ENCODE peak calls at places on chromosomes 11 and 22, in nine cellular contexts. A is stomach, M is breast epithelium, G is suprapubic skin, U is GM23338, W is K562, B is spleen, S is HCT116, N is endothelial cell of umbilical vein. Y is an unnamed sample. For H3K4me1, the result is how much of the 10 kb centered on the place peaks cover.

GRCh38 chr11:44186531-44186930 is 91.1 kb downstream of the EXT2 start:
- DNase-seq in B (no peak), A (no peak), G (no peak), S (no peak), W (no peak), U (no peak), M (no peak), N (no peak), Y (no peak)

GRCh38 chr11:133964946-133965632 is 8.3 kb upstream of the IGSF9B start:
- DNase-seq in G (no peak), N (no peak), A (no peak), W (no peak), M (peak), U (no peak), B (no peak), S (no peak), Y (peak)

GRCh38 chr22:38923463-38924196 is 33.8 kb upstream of the APOBEC3A start:
- DNase-seq in M (peak), N (peak), B (no peak), S (peak), A (peak), W (peak), G (no peak), U (peak), Y (peak)

GRCh38 chr11:83736689-83737088 is 450.5 kb upstream of the CCDC90B start:
- DNase-seq in N (no peak), M (no peak), S (no peak), W (no peak), G (no peak), A (no peak), B (no peak), U (no peak), Y (no peak)

GRCh38 chr11:2173150-2173693 is 1.6 kb upstream of the TH start:
- DNase-seq in N (no peak), G (no peak), A (no peak), B (no peak), M (no peak), S (no peak), U (peak), W (no peak), Y (no peak)

GRCh38 chr22:37518509-37519267 is 527 bp downstream of the CARD10 start:
- DNase-seq in W (peak), S (no peak), M (no peak), A (no peak), B (no peak), U (peak), N (peak), G (peak), Y (no peak)

GRCh38 chr22:50034126-50035081 is 21.8 kb upstream of the IL17REL start:
- DNase-seq in G (no peak), B (peak), W (no peak), S (no peak), U (no peak), N (no peak), M (no peak), A (no peak), Y (peak)

GRCh38 chr11:134784046-134784445 is 372.0 kb upstream of the B3GAT1 start:
- DNase-seq in W (no peak), G (no peak), S (no peak), U (no peak), A (no peak), B (no peak), N (no peak), M (no peak), Y (no peak)

GRCh38 chr22:17969732-17970131 is 54.6 kb downstream of the MICAL3 start:
- DNase-seq in A (no peak), M (no peak), S (no peak), N (peak), B (peak), W (no peak), G (no peak), U (no peak), Y (no peak)

GRCh38 chr11:130211144-130211543 is 51.6 kb downstream of the ST14 start:
- DNase-seq in W (no peak), U (no peak), N (no peak), S (no peak), B (no peak), M (peak), G (peak), A (no peak), Y (no peak)

GRCh38 chr22:26432619-26433311 is 3.7 kb downstream of the ASPHD2 start:
- DNase-seq in N (no peak), M (no peak), W (no peak), B (no peak), U (no peak), G (no peak), S (no peak), A (no peak), Y (no peak)

GRCh38 chr22:26429458-26430238 is 588 bp downstream of the ASPHD2 start:
- DNase-seq in S (no peak), U (peak), W (no peak), B (no peak), M (no peak), G (no peak), N (no peak), A (no peak), Y (no peak)

GRCh38 chr22:26433805-26434204 is 4.7 kb downstream of the ASPHD2 start:
- DNase-seq in W (no peak), U (no peak), N (no peak), B (no peak), A (no peak), M (no peak), S (no peak), G (no peak), Y (no peak)

GRCh38 chr22:26430600-26430999 is 1.5 kb downstream of the ASPHD2 start:
- DNase-seq in W (no peak), U (no peak), S (no peak), M (no peak), G (no peak), B (no peak), N (peak), A (no peak), Y (no peak)

GRCh38 chr22:26431151-26431995 is 2.3 kb downstream of the ASPHD2 start:
- DNase-seq in N (peak), B (no peak), S (no peak), W (no peak), M (no peak), U (no peak), G (no peak), A (no peak), Y (no peak)
- TF ChIP-seq CTCF in N (no peak), B (no peak), S (no peak), W (no peak), M (no peak), U (no peak), G (no peak), A (no peak), Y (no peak)

GRCh38 chr22:23270212-23270733 is 90.0 kb downstream of the BCR start:
- DNase-seq in A (no peak), S (no peak), G (no peak), U (peak), B (no peak), W (peak), M (no peak), N (no peak), Y (no peak)

GRCh38 chr22:23269441-23270211 is 89.3 kb downstream of the BCR start:
- DNase-seq in A (no peak), S (no peak), B (peak), U (peak), M (no peak), G (no peak), N (no peak), W (peak), Y (no peak)

GRCh38 chr22:23267225-23268043 is 87.1 kb downstream of the BCR start:
- DNase-seq in G (no peak), M (no peak), W (peak), S (no peak), N (no peak), B (no peak), U (no peak), A (no peak), Y (no peak)

GRCh38 chr22:23268139-23268712 is 87.9 kb downstream of the BCR start:
- DNase-seq in A (no peak), W (peak), N (no peak), G (no peak), M (no peak), S (no peak), B (no peak), U (peak), Y (no peak)

GRCh38 chr22:23268877-23269276 is 88.6 kb downstream of the BCR start:
- DNase-seq in N (no peak), B (no peak), S (no peak), U (no peak), G (no peak), A (no peak), M (no peak), W (no peak), Y (no peak)
- H3K4me1 ChIP-seq in N (under half), B (under half), S (under half), U (under half), G (under half), A (under half), M (under half), W (under half), Y (under half)

GRCh38 chr11:6568191-6568918 is 35.1 kb downstream of the RRP8 start:
- DNase-seq in W (peak), N (peak), S (no peak), U (peak), M (no peak), G (no peak), B (no peak), A (peak), Y (peak)
- TF ChIP-seq POLR2AphosphoS5 in W (peak), N (peak), S (no peak), U (no peak), M (no peak), G (no peak), B (peak), A (no peak), Y (peak)

DNA sequence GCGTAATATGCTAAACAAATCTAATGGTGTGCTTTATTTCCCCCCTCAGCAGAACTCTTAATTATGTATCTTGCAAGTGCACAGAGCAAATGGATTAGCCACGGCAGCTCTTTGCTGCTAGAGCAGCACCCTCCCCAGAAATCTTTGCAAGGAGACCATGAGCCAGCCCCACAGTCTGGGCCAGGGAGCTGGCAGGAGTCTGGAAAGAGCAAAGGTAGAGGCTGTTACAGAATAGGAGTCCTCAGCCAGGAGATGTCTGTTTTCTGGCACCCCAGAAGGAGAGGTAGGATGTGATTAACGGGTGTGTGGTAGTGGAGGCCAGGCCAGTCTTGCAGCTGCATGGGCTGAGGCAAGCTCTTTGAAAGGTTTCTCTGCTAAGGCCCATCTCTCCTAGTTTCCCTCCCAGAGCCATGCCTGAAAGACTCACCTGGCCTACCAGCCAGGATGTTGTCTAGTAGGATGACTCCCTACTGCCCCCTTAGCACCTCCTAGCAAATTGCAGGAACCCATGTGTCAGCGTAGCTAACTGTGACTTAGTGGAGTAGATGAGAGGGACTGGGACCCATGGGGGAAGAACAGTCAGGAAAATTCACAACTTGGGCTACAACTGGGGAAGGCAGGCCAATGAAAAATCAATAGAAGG is 557.2 kb downstream of the BUD13 start:
- DNase-seq in U (peak), G (peak), W (no peak), M (no peak), B (no peak), S (no peak), N (no peak), A (no peak), Y (no peak)
- TF ChIP-seq CTCF in U (peak), G (no peak), W (peak), M (no peak), B (no peak), S (peak), N (no peak), A (no peak), Y (no peak)

GRCh38 chr11:118618991-118619375 is 11.6 kb downstream of the PHLDB1 start:
- DNase-seq in B (peak), M (peak), U (no peak), S (no peak), G (no peak), A (no peak), N (peak), W (no peak), Y (peak)
- H3K4me1 ChIP-seq in B (half or more), M (under half), U (half or more), S (half or more), G (half or more), A (half or more), N (half or more), W (under half), Y (half or more)

GRCh38 chr11:10410106-10410843 is 44.8 kb upstream of the AMPD3 start:
- DNase-seq in U (no peak), N (no peak), W (no peak), S (no peak), M (no peak), A (no peak), G (no peak), B (no peak), Y (no peak)

GRCh38 chr11:10410844-10411200 is 44.2 kb upstream of the AMPD3 start:
- DNase-seq in S (no peak), N (no peak), B (no peak), A (no peak), M (no peak), G (no peak), W (no peak), U (no peak), Y (no peak)

GRCh38 chr11:10413268-10413667 is 41.8 kb upstream of the AMPD3 start:
- DNase-seq in M (no peak), U (no peak), W (no peak), G (no peak), N (peak), A (no peak), B (peak), S (peak), Y (no peak)

GRCh38 chr11:10414181-10414580 is 40.9 kb upstream of the AMPD3 start:
- DNase-seq in N (no peak), A (no peak), W (no peak), U (no peak), M (no peak), G (no peak), S (no peak), B (no peak), Y (no peak)

GRCh38 chr11:10412266-10412665 is 42.8 kb upstream of the AMPD3 start:
- DNase-seq in U (no peak), S (no peak), W (no peak), A (no peak), B (no peak), N (no peak), G (no peak), M (no peak), Y (no peak)
- TF ChIP-seq POLR2AphosphoS5 in U (no peak), S (no peak), W (no peak), A (no peak), B (no peak), N (no peak), G (no peak), M (no peak), Y (no peak)

GRCh38 chr11:102328748-102329147 is 11.5 kb downstream of the BIRC3 start:
- DNase-seq in S (no peak), B (no peak), N (no peak), W (no peak), M (no peak), U (no peak), A (no peak), G (no peak), Y (no peak)

GRCh38 chr11:102323542-102324261 is 6.4 kb downstream of the BIRC3 start:
- DNase-seq in M (no peak), G (no peak), B (no peak), S (no peak), A (no peak), U (no peak), W (no peak), N (no peak), Y (no peak)

GRCh38 chr11:102322560-102322959 is 5.3 kb downstream of the BIRC3 start:
- DNase-seq in M (no peak), N (no peak), U (no peak), G (no peak), B (no peak), A (no peak), S (no peak), W (no peak), Y (no peak)

GRCh38 chr11:102320679-102321078 is 3.4 kb downstream of the BIRC3 start:
- DNase-seq in M (no peak), G (no peak), A (no peak), B (no peak), U (no peak), S (no peak), W (no peak), N (no peak), Y (no peak)

DNA sequence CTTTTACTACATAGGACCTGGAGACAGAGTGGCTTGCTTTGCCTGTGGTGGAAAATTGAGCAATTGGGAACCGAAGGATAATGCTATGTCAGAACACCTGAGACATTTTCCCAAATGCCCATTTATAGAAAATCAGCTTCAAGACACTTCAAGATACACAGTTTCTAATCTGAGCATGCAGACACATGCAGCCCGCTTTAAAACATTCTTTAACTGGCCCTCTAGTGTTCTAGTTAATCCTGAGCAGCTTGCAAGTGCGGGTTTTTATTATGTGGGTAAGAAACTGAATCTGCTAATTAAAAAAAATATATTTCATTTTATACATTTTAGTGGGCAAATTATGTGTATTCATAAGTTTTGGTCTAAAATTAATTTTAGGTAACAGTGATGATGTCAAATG is 7.8 kb downstream of the BIRC3 start:
- DNase-seq in A (no peak), M (no peak), W (no peak), B (no peak), G (no peak), S (no peak), N (no peak), U (no peak), Y (no peak)
- TF ChIP-seq CTCF in A (no peak), M (no peak), W (peak), B (no peak), G (no peak), S (no peak), N (no peak), U (peak), Y (no peak)

Y was measured in sigmoid colon.